ENCODE peak calls at places on chromosomes 12 and 14, in nine cellular contexts. N is AG10803, C is OCI-LY7, K is cardiac fibroblast, S is WTC11, X is left ventricle myocardium inferior, I is fibroblast of the aortic adventitia, L is GM12865, O is astrocyte of the spinal cord. Y is an unnamed sample.
A peak's percentile ranks its signal among the peaks of the same experiment; 100 is the strongest.

GRCh38 chr14:35215110-35215872 is 76.9 kb upstream of the PSMA6 start:
- DNase-seq in I (peak; percentile 84), X (no peak), K (peak; percentile 84), N (peak; percentile 75), S (no peak), L (peak; percentile 50), C (peak; percentile 47), O (peak; percentile 80), Y (peak; percentile 8)

GRCh38 chr12:3236345-3237153 is 159.4 kb downstream of the TSPAN9 start:
- DNase-seq in I (peak; percentile 33), K (peak; percentile 65), C (peak; percentile 29), O (peak; percentile 62), X (no peak), L (peak; percentile 49), N (no peak), S (peak; percentile 52), Y (peak; percentile 81)

GRCh38 chr12:77339610-77340009 is 274.2 kb upstream of the E2F7 start:
- DNase-seq in K (peak; percentile 54), N (peak; percentile 69), C (no peak), S (no peak), I (peak; percentile 71), O (peak; percentile 24), X (no peak), L (no peak), Y (no peak)

GRCh38 chr12:51362307-51362706 is 15.8 kb upstream of the CELA1 start:
- DNase-seq in O (no peak), C (no peak), N (no peak), L (no peak), S (no peak), K (no peak), I (no peak), X (no peak), Y (no peak)

GRCh38 chr12:9867531-9867930 is 1.6 kb downstream of the CLEC2B start:
- DNase-seq in S (no peak), C (no peak), L (no peak), O (no peak), K (peak; percentile 14), X (no peak), N (no peak), I (peak; percentile 5), Y (no peak)

GRCh38 chr12:49388682-49389081 is 21.4 kb downstream of the SPATS2 start:
- DNase-seq in C (no peak), O (no peak), K (no peak), S (no peak), L (no peak), I (no peak), N (no peak), X (no peak), Y (no peak)

GRCh38 chr12:103801709-103802585 is 39.1 kb downstream of the NT5DC3 start:
- DNase-seq in K (peak; percentile 42), L (no peak), I (peak; percentile 13), C (no peak), N (peak; percentile 57), O (peak; percentile 86), S (no peak), X (no peak), Y (peak; percentile 31)

GRCh38 chr14:53391156-53391555 is 238.0 kb upstream of the DDHD1 start:
- DNase-seq in L (no peak), K (peak; percentile 62), N (peak; percentile 83), S (no peak), X (no peak), O (peak; percentile 66), I (peak; percentile 84), C (no peak), Y (peak; percentile 47)

GRCh38 chr14:61394542-61394941 is 73.2 kb downstream of the PRKCH start:
- DNase-seq in N (no peak), O (no peak), S (no peak), C (no peak), L (no peak), X (no peak), I (no peak), K (no peak), Y (no peak)

GRCh38 chr12:108119126-108119973 is 9.7 kb upstream of the WSCD2 start:
- DNase-seq in L (peak; percentile 71), I (no peak), S (no peak), C (no peak), X (no peak), K (no peak), O (no peak), N (no peak), Y (no peak)

GRCh38 chr14:106459971-106460730 is 933.8 kb downstream of the TMEM121 start:
- DNase-seq in C (peak; percentile 45), I (no peak), N (no peak), K (no peak), S (peak; percentile 10), O (no peak), X (no peak), L (peak; percentile 29), Y (peak; percentile 3)

GRCh38 chr14:68649461-68650189 is 143.2 kb downstream of the ZFP36L1 start:
- DNase-seq in C (no peak), L (no peak), O (peak; percentile 38), K (peak; percentile 60), X (no peak), S (no peak), I (peak; percentile 58), N (peak; percentile 34), Y (no peak)

GRCh38 chr12:5171701-5172100 is 128.0 kb downstream of the KCNA5 start:
- DNase-seq in I (peak; percentile 50), L (peak; percentile 11), C (peak; percentile 4), X (no peak), O (peak; percentile 57), N (peak; percentile 76), S (peak; percentile 38), K (peak; percentile 48), Y (no peak)

GRCh38 chr12:16605666-16606116 is 271 bp downstream of the LMO3 start:
- DNase-seq in L (peak; percentile 18), I (peak; percentile 32), O (no peak), K (peak; percentile 42), N (peak; percentile 11), X (no peak), C (peak; percentile 64), S (no peak), Y (no peak)

DNA sequence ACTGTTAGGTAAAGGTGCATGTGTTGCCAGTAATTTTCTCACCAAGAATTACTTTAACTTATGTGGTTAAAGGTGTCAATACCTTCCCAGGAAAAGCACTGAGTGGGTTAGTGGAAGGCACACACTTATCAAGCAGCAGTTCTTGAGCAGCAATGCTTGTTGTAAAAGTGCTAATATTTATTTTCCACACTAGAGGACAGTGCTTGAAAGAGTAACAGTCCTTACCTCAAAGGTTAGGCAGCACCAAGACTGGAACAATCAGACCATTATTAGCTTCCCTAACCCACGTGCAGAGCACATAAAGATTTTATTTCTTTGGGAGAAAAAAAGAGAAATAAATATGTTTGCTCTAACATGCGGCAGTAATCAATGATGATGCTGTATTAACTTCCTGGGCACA is 48.8 kb upstream of the KRR1 start:
- DNase-seq in L (no peak), K (peak; percentile 76), C (peak; percentile 31), X (no peak), O (peak; percentile 75), N (peak; percentile 61), I (peak; percentile 84), S (no peak), Y (peak; percentile 16)
- TF ChIP-seq CTCF in L (peak; percentile 20), K (peak; percentile 55), C (peak; percentile 58), X (peak; percentile 54), O (peak; percentile 51), N (peak; percentile 65), I (peak; percentile 61), S (no peak), Y (peak; percentile 68)

DNA sequence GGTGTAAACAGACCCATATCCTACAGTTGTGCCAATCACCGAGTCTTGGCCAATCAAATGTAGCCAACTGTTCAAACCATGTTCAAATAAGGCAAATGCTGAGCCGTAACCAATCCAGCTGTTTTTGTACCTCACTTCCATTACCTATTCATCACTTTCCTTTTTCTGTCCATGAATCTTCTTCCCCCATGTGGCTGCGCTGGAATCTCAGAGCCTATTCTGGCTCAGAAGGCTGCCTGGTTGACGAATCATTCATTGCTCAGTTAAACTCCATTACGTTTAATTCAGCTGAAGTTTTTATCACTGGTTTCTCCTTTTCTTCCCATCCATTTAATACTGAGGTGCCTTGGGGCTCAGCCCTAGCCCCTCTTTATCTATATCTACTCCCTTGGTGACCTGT is 71.1 kb downstream of the TBC1D30 start:
- DNase-seq in N (peak; percentile 47), O (peak; percentile 51), L (no peak), X (no peak), I (peak; percentile 22), C (no peak), K (peak; percentile 60), S (no peak), Y (no peak)
- TF ChIP-seq CTCF in N (no peak), O (no peak), L (no peak), X (no peak), I (no peak), C (no peak), K (no peak), S (no peak), Y (no peak)

DNA sequence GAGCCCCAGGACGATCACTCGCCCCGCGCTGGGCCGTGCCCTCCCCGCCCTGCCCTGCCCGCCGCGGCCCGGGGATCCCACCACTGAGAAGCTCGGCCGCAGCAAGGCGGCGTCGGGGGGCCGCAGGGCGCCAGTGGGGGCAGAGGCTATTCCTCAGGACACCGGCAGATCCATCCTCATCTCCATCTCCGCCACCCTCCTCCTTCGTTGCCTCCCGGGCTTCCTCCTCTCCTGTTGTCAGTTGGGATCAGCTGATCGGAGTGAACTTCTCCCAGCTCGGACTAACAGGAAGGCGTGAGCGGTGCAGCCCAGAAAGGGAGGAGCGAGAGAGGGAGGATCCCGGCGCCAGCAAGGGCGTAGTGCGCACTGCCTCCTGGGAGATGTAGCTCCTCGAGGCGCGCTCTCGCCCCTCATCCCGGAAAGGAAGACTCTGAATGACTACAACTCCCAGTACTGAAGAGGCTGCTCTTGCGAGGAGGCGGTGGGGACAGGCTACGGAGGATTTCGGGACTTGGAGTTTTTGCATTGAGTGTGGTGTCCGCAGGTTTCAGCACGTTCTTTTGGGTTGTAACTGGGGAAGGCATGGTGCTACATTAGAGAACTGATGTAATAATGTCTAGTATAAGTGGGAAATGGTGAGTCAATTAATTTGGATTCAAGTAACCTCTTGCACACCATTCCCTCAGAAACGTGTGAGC is at the start of gene ZFYVE1:
- DNase-seq in C (peak; percentile 97), X (peak; percentile 97), K (peak; percentile 99), S (peak; percentile 98), I (peak; percentile 98), N (peak; percentile 98), L (peak; percentile 98), O (peak; percentile 99), Y (peak; percentile 93)
- TF ChIP-seq CTCF in C (no peak), X (no peak), K (no peak), S (no peak), I (no peak), N (no peak), L (no peak), O (no peak), Y (no peak)

DNA sequence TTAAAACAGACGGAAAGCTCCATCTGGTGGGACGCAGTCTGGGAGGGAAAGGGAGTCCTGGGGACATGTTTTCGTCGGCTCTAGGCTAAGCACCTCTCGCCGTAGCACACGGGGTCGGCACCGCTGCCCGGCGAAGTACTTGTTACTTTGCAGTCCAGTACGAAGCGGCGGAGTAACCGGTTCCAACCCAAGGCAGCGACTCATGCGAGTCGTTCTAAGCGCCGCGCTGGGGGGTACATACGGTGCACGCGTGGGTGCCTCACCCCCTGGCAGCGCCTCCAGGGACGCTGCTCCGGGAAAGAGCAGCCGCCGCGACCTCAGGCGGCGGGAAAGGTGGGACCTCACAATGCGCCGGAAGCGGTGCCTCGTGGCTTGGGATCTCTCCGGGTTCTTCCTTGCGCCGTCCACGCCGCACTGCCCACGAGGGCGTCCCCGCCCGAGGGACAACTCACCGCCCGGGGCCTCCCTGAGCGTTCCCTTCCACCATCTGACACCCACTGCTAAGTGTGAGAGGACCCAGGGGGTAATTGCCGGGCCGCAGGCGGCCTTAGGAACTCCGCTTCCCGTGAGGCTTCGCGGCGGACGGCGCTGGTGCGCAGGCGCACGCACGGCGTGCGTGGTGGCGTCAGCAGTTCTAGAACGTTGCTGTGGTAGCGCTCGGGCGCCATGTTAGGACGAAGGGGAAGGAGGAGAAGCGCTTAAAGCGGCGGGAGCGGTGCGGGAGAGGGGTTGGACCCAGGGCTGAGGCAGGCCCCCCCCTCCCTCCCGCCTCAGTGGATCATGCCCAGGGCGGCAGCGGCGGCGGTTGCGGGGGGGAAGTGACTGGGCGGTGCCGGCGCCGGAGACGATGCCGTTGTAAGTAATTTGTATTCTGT is at the start of gene PAPOLA:
- DNase-seq in S (peak; percentile 93), O (peak; percentile 97), L (peak; percentile 98), X (peak; percentile 93), K (peak; percentile 96), N (peak; percentile 93), C (peak; percentile 96), I (peak; percentile 94), Y (peak; percentile 90)
- TF ChIP-seq CTCF in S (no peak), O (peak; percentile 26), L (no peak), X (peak; percentile 44), K (peak; percentile 21), N (peak; percentile 12), C (peak; percentile 41), I (no peak), Y (no peak)